ENCODE peak calls at places on chromosomes 11 and 22, in eight cellular contexts. V is CD4-positive, CD25-positive, alpha-beta regulatory T cell; Q is kidney; A is body of pancreas; D is lower lobe of right lung; O is CD4-positive, alpha-beta memory T cell; U is prostate gland; F is cardiac muscle cell. E is an unnamed sample. For H3K4me1, the result is how much of the 10 kb centered on the place peaks cover.

GRCh38 chr11:1503708-1504104 is 17.1 kb upstream of the MOB2 start:
- DNase-seq in V (no peak), Q (peak), A (peak), D (peak), O (no peak), U (peak), F (no peak), E (no peak)

GRCh38 chr11:35539256-35539655 is 13.8 kb upstream of the PAMR1 start:
- DNase-seq in V (no peak), Q (no peak), A (no peak), D (no peak), O (no peak), U (no peak), F (peak), E (no peak)

GRCh38 chr11:62393735-62394134 is 25.1 kb upstream of the SCGB1A1 start:
- DNase-seq in V (no peak), Q (no peak), A (no peak), D (no peak), O (no peak), U (no peak), F (no peak), E (no peak)

GRCh38 chr11:104623518-104623917 is 274.7 kb downstream of the CASP12 start:
- DNase-seq in V (no peak), Q (no peak), A (no peak), D (no peak), O (no peak), U (no peak), F (peak), E (no peak)

GRCh38 chr22:37331034-37331428 is 48.7 kb downstream of the CYTH4 start:
- DNase-seq in V (no peak), Q (no peak), A (no peak), D (no peak), O (no peak), U (no peak), F (peak), E (no peak)

GRCh38 chr22:19756288-19757128 is 4.1 kb upstream of the TBX1 start:
- DNase-seq in V (peak), Q (no peak), A (peak), D (peak), O (peak), U (peak), F (no peak), E (peak)

GRCh38 chr11:107770546-107770945 is 58.7 kb upstream of the SLN start:
- DNase-seq in V (no peak), Q (no peak), A (no peak), D (no peak), O (no peak), U (no peak), F (peak), E (no peak)

GRCh38 chr11:124863826-124864165 is 1.4 kb upstream of the ROBO3 start:
- DNase-seq in V (no peak), Q (peak), A (peak), D (no peak), O (no peak), U (no peak), F (no peak), E (no peak)

GRCh38 chr11:70456921-70457532 is 58.7 kb downstream of the CTTN start:
- DNase-seq in V (no peak), Q (no peak), A (no peak), D (no peak), O (no peak), U (no peak), F (peak), E (no peak)

GRCh38 chr22:38317995-38318715 is 922 bp upstream of the CSNK1E start:
- DNase-seq in V (no peak), Q (peak), A (peak), D (peak), O (no peak), U (peak), F (peak), E (no peak)

GRCh38 chr22:50729391-50730012 is 8.5 kb upstream of the ACR start:
- DNase-seq in V (no peak), Q (peak), A (no peak), D (peak), O (no peak), U (no peak), F (no peak), E (no peak)

GRCh38 chr11:12116425-12117032 is 6.1 kb downstream of the MICAL2 start:
- DNase-seq in V (no peak), Q (no peak), A (no peak), D (no peak), O (no peak), U (no peak), F (no peak), E (no peak)

GRCh38 chr11:12118940-12119339 is 8.6 kb downstream of the MICAL2 start:
- DNase-seq in V (no peak), Q (no peak), A (no peak), D (no peak), O (no peak), U (no peak), F (no peak), E (no peak)

GRCh38 chr11:12119502-12119901 is 9.1 kb downstream of the MICAL2 start:
- DNase-seq in V (no peak), Q (no peak), A (no peak), D (no peak), O (no peak), U (no peak), F (no peak), E (no peak)

GRCh38 chr11:12114487-12115033 is 4.2 kb downstream of the MICAL2 start:
- DNase-seq in V (no peak), Q (no peak), A (no peak), D (no peak), O (no peak), U (no peak), F (peak), E (no peak)

GRCh38 chr11:12117200-12117995 is 7.0 kb downstream of the MICAL2 start:
- DNase-seq in V (no peak), Q (no peak), A (no peak), D (no peak), O (no peak), U (no peak), F (no peak), E (no peak)
- H3K4me1 ChIP-seq in V (under half), Q (under half), A (under half), D (under half), O (under half), U (under half), F (half or more), E (under half)

GRCh38 chr11:78850078-78850477 is 275.4 kb upstream of the NARS2 start:
- DNase-seq in V (no peak), Q (no peak), A (no peak), D (no peak), O (no peak), U (no peak), F (no peak), E (no peak)
- H3K27ac ChIP-seq in V (no peak), Q (no peak), A (no peak), D (no peak), O (no peak), U (no peak), F (no peak), E (no peak)

GRCh38 chr11:133946541-133947297 is 10.0 kb downstream of the IGSF9B start:
- DNase-seq in V (no peak), Q (peak), A (no peak), D (no peak), O (peak), U (no peak), F (no peak), E (peak)
- H3K4me1 ChIP-seq in V (half or more), Q (under half), A (under half), D (under half), O (half or more), U (under half), F (under half), E (half or more)

GRCh38 chr22:46678003-46678657 is 57.9 kb downstream of the GRAMD4 start:
- DNase-seq in V (no peak), Q (no peak), A (no peak), D (no peak), O (no peak), U (no peak), F (no peak), E (no peak)
- H3K27ac ChIP-seq in V (no peak), Q (no peak), A (no peak), D (no peak), O (no peak), U (no peak), F (no peak), E (no peak)